ENCODE peak calls at places on chromosomes 4 and X, in four cellular contexts. A is lower lobe of right lung, T is transverse colon, D is tibial artery. L is an unnamed sample.

GRCh38 chrX:100413231-100413630 is 3.2 kb upstream of the PCDH19 start:
- DNase-seq in A (no peak), T (peak; percentile 33), D (peak; percentile 43), L (peak; percentile 52)

GRCh38 chr4:98682719-98683118 is 24.3 kb upstream of the TSPAN5 start:
- DNase-seq in A (no peak), T (no peak), D (no peak), L (no peak)

GRCh38 chrX:116285506-116285905 is 115.0 kb downstream of the AGTR2 start:
- DNase-seq in A (no peak), T (no peak), D (no peak), L (no peak)

GRCh38 chr4:87114245-87115062 is 106.0 kb downstream of the KLHL8 start:
- DNase-seq in A (no peak), T (no peak), D (no peak), L (no peak)

GRCh38 chrX:136250191-136251041 is 784 bp downstream of the MAP7D3 start:
- DNase-seq in A (no peak), T (no peak), D (no peak), L (peak; percentile 3)

GRCh38 chr4:76748649-76749048 is 149.3 kb downstream of the SOWAHB start:
- DNase-seq in A (no peak), T (peak; percentile 63), D (peak; percentile 35), L (no peak)

GRCh38 chr4:159048166-159048886 is 54.6 kb upstream of the RAPGEF2 start:
- DNase-seq in A (peak; percentile 81), T (peak; percentile 74), D (peak; percentile 57), L (no peak)

GRCh38 chr4:137531951-137532868 is at the start of gene PCDH18:
- DNase-seq in A (peak; percentile 69), T (peak; percentile 74), D (peak; percentile 97), L (no peak)

GRCh38 chr4:150136481-150136880 is 58.2 kb downstream of the DCLK2 start:
- DNase-seq in A (no peak), T (no peak), D (no peak), L (no peak)

GRCh38 chrX:13430136-13430827 is 110.4 kb upstream of the ATXN3L start:
- DNase-seq in A (no peak), T (no peak), D (no peak), L (no peak)

GRCh38 chr4:24511371-24512063 is 72.8 kb downstream of the DHX15 start:
- DNase-seq in A (no peak), T (no peak), D (no peak), L (no peak)

GRCh38 chr4:788636-789297 is 37.2 kb downstream of the CPLX1 start:
- DNase-seq in A (peak; percentile 44), T (no peak), D (no peak), L (no peak)

GRCh38 chr4:76473186-76473585 is 38.2 kb downstream of the SHROOM3 start:
- DNase-seq in A (no peak), T (no peak), D (no peak), L (no peak)

GRCh38 chr4:41964401-41964800 is 17.2 kb upstream of the DCAF4L1 start:
- DNase-seq in A (no peak), T (no peak), D (no peak), L (no peak)

GRCh38 chrX:148043456-148043855 is 62.3 kb downstream of the FMR1NB start:
- DNase-seq in A (no peak), T (no peak), D (no peak), L (no peak)

GRCh38 chr4:106273831-106274230 is 42.2 kb downstream of the TBCK start:
- DNase-seq in A (no peak), T (no peak), D (no peak), L (no peak)

GRCh38 chrX:69121321-69122000 is 43.8 kb downstream of the PJA1 start:
- DNase-seq in A (no peak), T (no peak), D (no peak), L (no peak)

GRCh38 chr4:81650871-81651270 is 179.2 kb upstream of the RASGEF1B start:
- DNase-seq in A (no peak), T (no peak), D (no peak), L (no peak)

GRCh38 chrX:50081282-50081955 is 119.4 kb downstream of the AKAP4 start:
- DNase-seq in A (peak; percentile 62), T (peak; percentile 27), D (peak; percentile 29), L (no peak)

GRCh38 chr4:132540797-132541196 is 608.3 kb upstream of the PCDH10 start:
- DNase-seq in A (no peak), T (no peak), D (no peak), L (no peak)

GRCh38 chr4:118941799-118942198 is 53.1 kb downstream of the SYNPO2 start:
- DNase-seq in A (no peak), T (no peak), D (no peak), L (no peak)

GRCh38 chr4:169604131-169604900 is 8.1 kb downstream of the NEK1 start:
- DNase-seq in A (no peak), T (no peak), D (peak; percentile 32), L (no peak)

GRCh38 chr4:147421456-147421855 is 59.4 kb upstream of the EDNRA start:
- DNase-seq in A (no peak), T (no peak), D (no peak), L (no peak)

GRCh38 chrX:22389544-22390243 is 117.0 kb downstream of the CBLL2 start:
- DNase-seq in A (no peak), T (no peak), D (no peak), L (no peak)

GRCh38 chrX:153886915-153887314 is 942 bp upstream of the L1CAM start:
- DNase-seq in A (no peak), T (no peak), D (no peak), L (no peak)

GRCh38 chr4:173288296-173288695 is 45.9 kb downstream of the HMGB2 start:
- DNase-seq in A (no peak), T (peak; percentile 70), D (peak; percentile 80), L (peak; percentile 50)

GRCh38 chr4:17646693-17647092 is 32.3 kb downstream of the MED28 start:
- DNase-seq in A (no peak), T (peak; percentile 43), D (no peak), L (no peak)

GRCh38 chr4:64729561-64729960 is 320.3 kb upstream of the TECRL start:
- DNase-seq in A (no peak), T (no peak), D (no peak), L (no peak)

GRCh38 chr4:131509521-131509920 is 1639.6 kb upstream of the PCDH10 start:
- DNase-seq in A (no peak), T (no peak), D (no peak), L (no peak)

GRCh38 chrX:136768469-136769084 is 12.2 kb downstream of the ARHGEF6 start:
- DNase-seq in A (peak; percentile 48), T (peak; percentile 37), D (peak; percentile 77), L (no peak)

GRCh38 chr4:169663894-169664293 is 43.5 kb downstream of the CLCN3 start:
- DNase-seq in A (no peak), T (no peak), D (no peak), L (no peak)

GRCh38 chr4:83438719-83439118 is 16.9 kb downstream of the HELQ start:
- DNase-seq in A (no peak), T (no peak), D (no peak), L (no peak)

GRCh38 chr4:21628916-21629315 is 319.7 kb downstream of the KCNIP4 start:
- DNase-seq in A (no peak), T (no peak), D (no peak), L (no peak)

DNA sequence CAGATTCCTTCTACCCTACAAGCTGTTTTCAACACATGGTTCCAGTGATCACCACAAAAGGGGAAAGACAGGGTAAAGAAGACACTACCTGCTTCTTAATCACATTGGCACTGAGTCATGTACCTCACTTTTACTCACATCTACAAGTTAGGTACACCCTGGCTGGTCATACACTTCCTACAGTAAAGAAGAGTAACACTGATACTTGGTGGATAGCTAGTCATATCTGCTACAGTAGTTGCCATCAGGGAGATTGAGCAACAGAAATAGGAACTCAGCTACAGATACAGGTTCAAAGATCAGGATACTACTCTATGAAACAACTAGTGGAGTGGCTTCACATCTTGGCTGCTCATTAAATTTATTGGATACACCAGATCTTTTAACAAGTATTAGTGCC is 105.4 kb upstream of the DIAPH2 start:
- DNase-seq in A (no peak), T (no peak), D (no peak), L (no peak)
- H3K4me3 ChIP-seq in A (no peak overlapping the region), T (no peak overlapping the region), D (no peak overlapping the region), L (no peak overlapping the region)

DNA sequence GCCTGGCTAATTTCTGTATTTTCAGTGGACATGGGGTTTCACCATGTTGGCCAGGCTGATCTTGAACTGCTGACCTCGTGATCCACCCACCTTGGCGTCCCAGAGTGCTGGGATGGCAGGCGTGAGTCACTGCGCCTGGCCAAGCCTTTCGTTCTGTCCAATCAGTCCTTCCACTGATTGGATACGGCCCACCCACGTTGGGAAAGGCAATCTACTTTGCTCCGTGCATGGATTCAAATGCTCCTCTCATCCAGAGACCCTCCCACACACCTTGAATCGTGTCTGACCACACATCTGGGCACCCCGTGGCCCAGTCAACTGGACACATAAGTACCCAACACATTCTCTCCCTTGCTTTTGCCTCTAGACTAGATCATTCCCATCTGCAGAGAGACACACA is 74.9 kb downstream of the CRLF2 start:
- DNase-seq in A (no peak), T (no peak), D (no peak), L (no peak)
- H3K27me3 ChIP-seq in A (peaks cover 3% of the 10 kb centered on the region), T (no peaks in the 10 kb centered on the region), D (peaks cover 24% of the 10 kb centered on the region), L (no peaks in the 10 kb centered on the region)

DNA sequence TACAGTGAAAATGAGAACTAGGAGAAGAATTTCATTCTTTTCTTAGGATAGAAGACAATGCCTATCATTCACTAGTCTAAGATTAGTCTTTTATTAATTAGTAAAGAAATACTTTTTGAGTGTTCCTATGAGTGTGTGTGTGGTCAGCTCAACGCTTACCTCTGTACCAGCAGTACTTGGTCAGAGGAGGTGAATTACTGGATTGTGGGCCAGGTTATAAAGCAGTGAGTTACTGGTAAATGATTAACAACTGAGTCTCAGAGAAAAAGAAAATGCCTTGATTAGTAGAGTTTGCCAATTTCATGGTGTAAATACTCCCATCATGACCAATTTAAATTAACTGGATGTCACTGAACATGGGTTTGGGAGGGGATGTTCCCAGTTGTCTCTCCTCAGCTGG is 444.6 kb downstream of the STIM2 start:
- DNase-seq in A (no peak), T (no peak), D (no peak), L (no peak)
- H3K4me1 ChIP-seq in A (no peaks in the 10 kb centered on the region), T (no peaks in the 10 kb centered on the region), D (no peaks in the 10 kb centered on the region), L (no peaks in the 10 kb centered on the region)

GRCh38 chr4:94913316-94913715 is 155.6 kb downstream of the BMPR1B start:
- DNase-seq in A (no peak), T (no peak), D (no peak), L (no peak)
- H3K4me3 ChIP-seq in A (no peak overlapping the region), T (no peak overlapping the region), D (no peak overlapping the region), L (peak overlapping the region; percentile 77)